ENCODE peak calls at places on chromosomes 3 and 15, in seven cellular contexts. O is ureter; Z is thyroid gland; W is activated T-helper 1 cell treated with anti-CD3 and anti-CD28 coated beads, Interleukin-12 subunit alpha, Interleukin-12 subunit beta, Interleukin-2, Interleukin-4 antibody, amounts not matched to agents 30 ng/mL and 10 ng/mL and 1 ng/mL, durations not matched to agents 14 hours and 24 hours and 36 hours; K is progenitor cell of endocrine pancreas; X is kidney glomerular epithelial cell; T is stimulated activated CD4-positive, alpha-beta T cell treated with anti-CD3 and anti-CD28 coated beads, Interleukin-12 subunit alpha, Interleukin-12 subunit beta, amount 100 ng/mL, for 4 hours. D is an unnamed sample.
A peak's percentile ranks its signal among the peaks of the same experiment; 100 is the strongest.

GRCh38 chr15:68424754-68425390 is 7.1 kb downstream of the ITGA11 start:
- DNase-seq in O (no peak), Z (no peak), W (no peak), K (no peak), X (no peak), T (no peak), D (no peak)

GRCh38 chr3:145017959-145018358 is 1046.3 kb downstream of the DIPK2A start:
- DNase-seq in O (no peak), Z (no peak), W (no peak), K (no peak), X (peak; percentile 28), T (no peak), D (no peak)

GRCh38 chr3:134381836-134382442 is 7.7 kb upstream of the AMOTL2 start:
- DNase-seq in O (peak; percentile 88), Z (peak; percentile 93), W (no peak), K (no peak), X (no peak), T (no peak), D (no peak)

GRCh38 chr3:4440951-4441350 is 26.1 kb downstream of the SUMF1 start:
- DNase-seq in O (no peak), Z (no peak), W (no peak), K (no peak), X (no peak), T (no peak), D (no peak)

GRCh38 chr3:45942051-45942825 is 1.0 kb upstream of the CXCR6 start:
- DNase-seq in O (no peak), Z (peak; percentile 53), W (no peak), K (no peak), X (no peak), T (no peak), D (no peak)

GRCh38 chr15:51234181-51234927 is 104.0 kb downstream of the CYP19A1 start:
- DNase-seq in O (no peak), Z (no peak), W (no peak), K (no peak), X (no peak), T (no peak), D (no peak)

GRCh38 chr3:52827441-52827840 is 3.0 kb downstream of the ITIH4 start:
- DNase-seq in O (no peak), Z (no peak), W (no peak), K (no peak), X (peak; percentile 52), T (no peak), D (no peak)

GRCh38 chr3:194014756-194015155 is 121.2 kb upstream of the HES1 start:
- DNase-seq in O (no peak), Z (no peak), W (no peak), K (no peak), X (no peak), T (no peak), D (no peak)

GRCh38 chr3:129211772-129212171 is 28.1 kb upstream of the CNBP start:
- DNase-seq in O (peak; percentile 79), Z (peak; percentile 82), W (no peak), K (no peak), X (peak; percentile 90), T (no peak), D (no peak)

GRCh38 chr3:79517766-79518413 is 249.9 kb downstream of the ROBO1 start:
- DNase-seq in O (no peak), Z (no peak), W (no peak), K (no peak), X (peak; percentile 10), T (no peak), D (no peak)

GRCh38 chr3:183815951-183816475 is 9.4 kb downstream of the MAP6D1 start:
- DNase-seq in O (no peak), Z (no peak), W (no peak), K (no peak), X (no peak), T (no peak), D (no peak)

GRCh38 chr3:59306436-59306835 is 256.6 kb upstream of the CFAP20DC start:
- DNase-seq in O (no peak), Z (no peak), W (no peak), K (no peak), X (no peak), T (no peak), D (no peak)

GRCh38 chr3:149808209-149808829 is 4.7 kb upstream of the RNF13 start:
- DNase-seq in O (peak; percentile 66), Z (peak; percentile 82), W (peak; percentile 28), K (peak; percentile 31), X (peak; percentile 81), T (peak; percentile 47), D (peak; percentile 34)

GRCh38 chr15:98863983-98864382 is 143.6 kb downstream of the PGPEP1L start:
- DNase-seq in O (no peak), Z (no peak), W (no peak), K (no peak), X (no peak), T (no peak), D (no peak)

GRCh38 chr15:43518073-43518761 is 809 bp downstream of the MAP1A start:
- DNase-seq in O (no peak), Z (peak; percentile 46), W (no peak), K (no peak), X (no peak), T (no peak), D (no peak)

GRCh38 chr3:99765042-99765942 is 52.4 kb upstream of the CMSS1 start:
- DNase-seq in O (no peak), Z (no peak), W (no peak), K (no peak), X (no peak), T (no peak), D (no peak)

GRCh38 chr3:134576426-134576825 is 74.4 kb downstream of the KY start:
- DNase-seq in O (no peak), Z (no peak), W (no peak), K (no peak), X (no peak), T (no peak), D (no peak)

GRCh38 chr3:66582721-66583141 is 81.9 kb upstream of the LRIG1 start:
- DNase-seq in O (no peak), Z (peak; percentile 78), W (no peak), K (no peak), X (no peak), T (peak; percentile 6), D (peak; percentile 54)

GRCh38 chr3:126350502-126351085 is 6.6 kb downstream of the KLF15 start:
- DNase-seq in O (no peak), Z (no peak), W (no peak), K (no peak), X (no peak), T (no peak), D (no peak)

GRCh38 chr15:20346082-20346805 is 195.4 kb downstream of the GOLGA6L6 start:
- DNase-seq in O (peak; percentile 40), Z (no peak), W (no peak), K (peak; percentile 19), X (no peak), T (no peak), D (no peak)

GRCh38 chr3:139198929-139199328 is 144.9 kb upstream of the MRPS22 start:
- DNase-seq in O (no peak), Z (no peak), W (no peak), K (no peak), X (no peak), T (no peak), D (no peak)

GRCh38 chr3:183560607-183561006 is 5.1 kb upstream of the KLHL6 start:
- DNase-seq in O (no peak), Z (no peak), W (no peak), K (no peak), X (no peak), T (no peak), D (no peak)

GRCh38 chr15:88997531-88997930 is 84.4 kb upstream of the MFGE8 start:
- DNase-seq in O (no peak), Z (no peak), W (no peak), K (no peak), X (no peak), T (no peak), D (no peak)

GRCh38 chr3:136078421-136079364 is 113.2 kb downstream of the PPP2R3A start:
- DNase-seq in O (no peak), Z (no peak), W (no peak), K (no peak), X (peak; percentile 13), T (no peak), D (no peak)

GRCh38 chr3:75329713-75330112 is 334.4 kb upstream of the FRG2C start:
- DNase-seq in O (no peak), Z (no peak), W (no peak), K (no peak), X (no peak), T (no peak), D (no peak)

GRCh38 chr15:56042523-56042922 is 49.1 kb upstream of the NEDD4 start:
- DNase-seq in O (no peak), Z (no peak), W (no peak), K (no peak), X (no peak), T (no peak), D (no peak)

GRCh38 chr15:62951481-62951880 is 91.1 kb upstream of the TPM1 start:
- DNase-seq in O (no peak), Z (no peak), W (no peak), K (no peak), X (no peak), T (no peak), D (no peak)

GRCh38 chr3:138799822-138800221 is 34.9 kb downstream of the PIK3CB start:
- DNase-seq in O (no peak), Z (peak; percentile 28), W (no peak), K (no peak), X (no peak), T (no peak), D (no peak)

GRCh38 chr3:100999160-100999559 is 5.9 kb upstream of the ABI3BP start:
- DNase-seq in O (no peak), Z (no peak), W (no peak), K (no peak), X (no peak), T (no peak), D (no peak)

GRCh38 chr3:135106445-135106844 is 311.4 kb downstream of the EPHB1 start:
- DNase-seq in O (no peak), Z (peak; percentile 51), W (no peak), K (peak; percentile 59), X (no peak), T (no peak), D (no peak)

GRCh38 chr15:69976366-69976994 is 121.2 kb downstream of the TLE3 start:
- DNase-seq in O (no peak), Z (peak; percentile 53), W (peak; percentile 41), K (peak; percentile 55), X (peak; percentile 20), T (peak; percentile 35), D (peak; percentile 2)

GRCh38 chr15:27500206-27500605 is 529.2 kb downstream of the GABRG3 start:
- DNase-seq in O (no peak), Z (no peak), W (no peak), K (no peak), X (no peak), T (no peak), D (no peak)

GRCh38 chr3:13518516-13519351 is 30.2 kb upstream of the FBLN2 start:
- DNase-seq in O (no peak), Z (peak; percentile 89), W (no peak), K (no peak), X (no peak), T (no peak), D (no peak)

GRCh38 chr3:35633332-35634124 is 5.8 kb upstream of the ARPP21 start:
- DNase-seq in O (no peak), Z (no peak), W (no peak), K (no peak), X (no peak), T (no peak), D (no peak)

GRCh38 chr15:69036856-69037255 is 22.4 kb downstream of the NOX5 start:
- DNase-seq in O (no peak), Z (no peak), W (no peak), K (no peak), X (no peak), T (no peak), D (no peak)

GRCh38 chr3:134239538-134239937 is 11.1 kb downstream of the RYK start:
- DNase-seq in O (no peak), Z (no peak), W (no peak), K (no peak), X (peak; percentile 12), T (no peak), D (no peak)

GRCh38 chr3:52277972-52278509 is 408 bp downstream of the WDR82 start:
- DNase-seq in O (no peak), Z (no peak), W (peak; percentile 73), K (no peak), X (no peak), T (peak; percentile 64), D (peak; percentile 76)

GRCh38 chr3:14774431-14774830 is 44.3 kb upstream of the FGD5 start:
- DNase-seq in O (peak; percentile 13), Z (no peak), W (no peak), K (no peak), X (no peak), T (no peak), D (no peak)

D was measured in stimulated activated naive CD4-positive, alpha-beta T cell treated with Interleukin-2 at 50 U/mL for 16 hours.